ENCODE peak calls at places on chromosomes 12 and 14, in seven cellular contexts. J is nephron progenitor cell, H is cardiac fibroblast, E is astrocyte of the spinal cord, I is AG08396, T is NCI-H2171 treated with DMSO at 0.1 percent for 48 hours, K is iris pigment epithelial cell. X is an unnamed sample.

GRCh38 chr12:102528111-102528510 is 47.7 kb upstream of the IGF1 start:
- DNase-seq in J (no peak), H (peak), E (no peak), I (no peak), T (no peak), K (peak), X (no peak)

GRCh38 chr12:47835017-47835830 is 15.5 kb upstream of the HDAC7 start:
- DNase-seq in J (no peak), H (no peak), E (no peak), I (no peak), T (no peak), K (no peak), X (no peak)

GRCh38 chr12:94874086-94874985 is 129.2 kb downstream of the NDUFA12 start:
- DNase-seq in J (no peak), H (no peak), E (no peak), I (no peak), T (no peak), K (peak), X (no peak)

GRCh38 chr14:32075636-32076277 is 1.3 kb upstream of the ARHGAP5 start:
- DNase-seq in J (no peak), H (peak), E (no peak), I (peak), T (peak), K (peak), X (no peak)

GRCh38 chr14:95346820-95347219 is 27.1 kb upstream of the CLMN start:
- DNase-seq in J (no peak), H (no peak), E (peak), I (no peak), T (no peak), K (peak), X (no peak)

GRCh38 chr12:12563529-12563928 is 866 bp upstream of the DUSP16 start:
- DNase-seq in J (peak), H (peak), E (peak), I (peak), T (no peak), K (no peak), X (no peak)

GRCh38 chr12:94207467-94208432 is 59.4 kb downstream of the PLXNC1 start:
- DNase-seq in J (no peak), H (peak), E (peak), I (no peak), T (no peak), K (peak), X (no peak)

GRCh38 chr14:74976264-74977113 is 21.1 kb upstream of the PGF start:
- DNase-seq in J (no peak), H (no peak), E (no peak), I (no peak), T (no peak), K (no peak), X (no peak)

GRCh38 chr14:38254565-38255407 is 1.1 kb downstream of the CLEC14A start:
- DNase-seq in J (no peak), H (peak), E (peak), I (no peak), T (no peak), K (peak), X (peak)

GRCh38 chr12:107319536-107320030 is 226.2 kb upstream of the CRY1 start:
- DNase-seq in J (peak), H (no peak), E (no peak), I (peak), T (peak), K (no peak), X (no peak)

GRCh38 chr14:70827366-70828151 is 18.2 kb upstream of the MAP3K9 start:
- DNase-seq in J (no peak), H (no peak), E (no peak), I (no peak), T (peak), K (no peak), X (peak)

X was measured in mucosa of descending colon.